ENCODE peak calls at places on chromosomes 13 and 19, in eight cellular contexts. One of them, this sample, is unnamed.

GRCh38 chr13:97133955-97134354 is 88.2 kb upstream of the MBNL2 start:
- DNase-seq in endodermal cell: no peak
- DNase-seq in Peyer's patch: no peak
- DNase-seq in fibroblast of mammary gland: no peak
- DNase-seq in AG04449: no peak
- DNase-seq in AG04450: no peak
- DNase-seq in B cell: no peak
- DNase-seq in A549: peak
- DNase-seq in this sample: no peak

GRCh38 chr13:97202761-97203160 is 19.4 kb upstream of the MBNL2 start:
- DNase-seq in endodermal cell: no peak
- DNase-seq in Peyer's patch: no peak
- DNase-seq in fibroblast of mammary gland: no peak
- DNase-seq in AG04449: no peak
- DNase-seq in AG04450: no peak
- DNase-seq in B cell: no peak
- DNase-seq in A549: no peak
- DNase-seq in this sample: no peak

GRCh38 chr19:36604656-36605100 is 435 bp upstream of the ZNF382 start:
- DNase-seq in endodermal cell: peak
- DNase-seq in Peyer's patch: peak
- DNase-seq in fibroblast of mammary gland: peak
- DNase-seq in AG04449: no peak
- DNase-seq in AG04450: no peak
- DNase-seq in B cell: peak
- DNase-seq in A549: no peak
- DNase-seq in this sample: peak

GRCh38 chr19:45474191-45474940 is 6.6 kb downstream of the FOSB start:
- DNase-seq in endodermal cell: no peak
- DNase-seq in Peyer's patch: no peak
- DNase-seq in fibroblast of mammary gland: no peak
- DNase-seq in AG04449: no peak
- DNase-seq in AG04450: no peak
- DNase-seq in B cell: peak
- DNase-seq in A549: no peak
- DNase-seq in this sample: no peak

GRCh38 chr19:2484178-2484937 is 8.4 kb downstream of the GADD45B start:
- DNase-seq in endodermal cell: no peak
- DNase-seq in Peyer's patch: no peak
- DNase-seq in fibroblast of mammary gland: no peak
- DNase-seq in AG04449: no peak
- DNase-seq in AG04450: no peak
- DNase-seq in B cell: no peak
- DNase-seq in A549: no peak
- DNase-seq in this sample: no peak

GRCh38 chr13:91078093-91078679 is 269.3 kb upstream of the MIR17HG start:
- DNase-seq in endodermal cell: no peak
- DNase-seq in Peyer's patch: no peak
- DNase-seq in fibroblast of mammary gland: no peak
- DNase-seq in AG04449: no peak
- DNase-seq in AG04450: no peak
- DNase-seq in B cell: no peak
- DNase-seq in A549: peak
- DNase-seq in this sample: peak

GRCh38 chr13:49759503-49759902 is 33.0 kb downstream of the KPNA3 start:
- DNase-seq in endodermal cell: no peak
- DNase-seq in Peyer's patch: no peak
- DNase-seq in fibroblast of mammary gland: peak
- DNase-seq in AG04449: no peak
- DNase-seq in AG04450: no peak
- DNase-seq in B cell: peak
- DNase-seq in A549: no peak
- DNase-seq in this sample: no peak

GRCh38 chr19:5480427-5480836 is 25.2 kb downstream of the ZNRF4 start:
- DNase-seq in endodermal cell: peak
- DNase-seq in Peyer's patch: no peak
- DNase-seq in fibroblast of mammary gland: peak
- DNase-seq in AG04449: no peak
- DNase-seq in AG04450: no peak
- DNase-seq in B cell: peak
- DNase-seq in A549: peak
- DNase-seq in this sample: peak

GRCh38 chr19:58279042-58279924 is 528 bp downstream of the ZNF8 start:
- DNase-seq in endodermal cell: peak
- DNase-seq in Peyer's patch: peak
- DNase-seq in fibroblast of mammary gland: peak
- DNase-seq in AG04449: no peak
- DNase-seq in AG04450: peak
- DNase-seq in B cell: no peak
- DNase-seq in A549: peak
- DNase-seq in this sample: peak

GRCh38 chr13:98202026-98202425 is 25.0 kb upstream of the RNF113B start:
- DNase-seq in endodermal cell: no peak
- DNase-seq in Peyer's patch: no peak
- DNase-seq in fibroblast of mammary gland: no peak
- DNase-seq in AG04449: no peak
- DNase-seq in AG04450: no peak
- DNase-seq in B cell: no peak
- DNase-seq in A549: no peak
- DNase-seq in this sample: no peak

GRCh38 chr19:45016388-45017314 is 15.4 kb downstream of the RELB start:
- DNase-seq in endodermal cell: peak
- DNase-seq in Peyer's patch: no peak
- DNase-seq in fibroblast of mammary gland: peak
- DNase-seq in AG04449: peak
- DNase-seq in AG04450: no peak
- DNase-seq in B cell: peak
- DNase-seq in A549: peak
- DNase-seq in this sample: peak

GRCh38 chr13:101520672-101521071 is 68.2 kb downstream of the ITGBL1 start:
- DNase-seq in endodermal cell: no peak
- DNase-seq in Peyer's patch: no peak
- DNase-seq in fibroblast of mammary gland: peak
- DNase-seq in AG04449: no peak
- DNase-seq in AG04450: peak
- DNase-seq in B cell: no peak
- DNase-seq in A549: no peak
- DNase-seq in this sample: no peak

GRCh38 chr13:94917814-94918213 is 205.5 kb upstream of the SOX21 start:
- DNase-seq in endodermal cell: peak
- DNase-seq in Peyer's patch: no peak
- DNase-seq in fibroblast of mammary gland: no peak
- DNase-seq in AG04449: no peak
- DNase-seq in AG04450: no peak
- DNase-seq in B cell: no peak
- DNase-seq in A549: no peak
- DNase-seq in this sample: no peak

GRCh38 chr13:75633285-75633684 is 2.8 kb upstream of the LMO7 start:
- DNase-seq in endodermal cell: no peak
- DNase-seq in Peyer's patch: no peak
- DNase-seq in fibroblast of mammary gland: peak
- DNase-seq in AG04449: peak
- DNase-seq in AG04450: peak
- DNase-seq in B cell: no peak
- DNase-seq in A549: no peak
- DNase-seq in this sample: no peak

GRCh38 chr13:114157869-114158495 is 21.1 kb upstream of the CFAP97D2 start:
- DNase-seq in endodermal cell: no peak
- DNase-seq in Peyer's patch: no peak
- DNase-seq in fibroblast of mammary gland: no peak
- DNase-seq in AG04449: no peak
- DNase-seq in AG04450: no peak
- DNase-seq in B cell: no peak
- DNase-seq in A549: no peak
- DNase-seq in this sample: no peak

GRCh38 chr19:1618157-1619093 is 13.2 kb upstream of the UQCR11 start:
- DNase-seq in endodermal cell: peak
- DNase-seq in Peyer's patch: peak
- DNase-seq in fibroblast of mammary gland: peak
- DNase-seq in AG04449: no peak
- DNase-seq in AG04450: no peak
- DNase-seq in B cell: peak
- DNase-seq in A549: peak
- DNase-seq in this sample: peak

GRCh38 chr13:78054152-78054551 is 135.5 kb upstream of the EDNRB start:
- DNase-seq in endodermal cell: no peak
- DNase-seq in Peyer's patch: no peak
- DNase-seq in fibroblast of mammary gland: no peak
- DNase-seq in AG04449: no peak
- DNase-seq in AG04450: no peak
- DNase-seq in B cell: no peak
- DNase-seq in A549: no peak
- DNase-seq in this sample: no peak

GRCh38 chr19:33174186-33174585 is 19.9 kb upstream of the LRP3 start:
- DNase-seq in endodermal cell: no peak
- DNase-seq in Peyer's patch: no peak
- DNase-seq in fibroblast of mammary gland: no peak
- DNase-seq in AG04449: no peak
- DNase-seq in AG04450: no peak
- DNase-seq in B cell: no peak
- DNase-seq in A549: no peak
- DNase-seq in this sample: no peak

GRCh38 chr19:33177417-33177976 is 16.6 kb upstream of the LRP3 start:
- DNase-seq in endodermal cell: peak
- DNase-seq in Peyer's patch: no peak
- DNase-seq in fibroblast of mammary gland: no peak
- DNase-seq in AG04449: no peak
- DNase-seq in AG04450: no peak
- DNase-seq in B cell: no peak
- DNase-seq in A549: peak
- DNase-seq in this sample: peak

GRCh38 chr19:33176670-33177416 is 17.3 kb upstream of the LRP3 start:
- DNase-seq in endodermal cell: peak
- DNase-seq in Peyer's patch: peak
- DNase-seq in fibroblast of mammary gland: peak
- DNase-seq in AG04449: peak
- DNase-seq in AG04450: peak
- DNase-seq in B cell: peak
- DNase-seq in A549: peak
- DNase-seq in this sample: peak

GRCh38 chr19:33175156-33175782 is 18.9 kb upstream of the LRP3 start:
- DNase-seq in endodermal cell: peak
- DNase-seq in Peyer's patch: no peak
- DNase-seq in fibroblast of mammary gland: no peak
- DNase-seq in AG04449: no peak
- DNase-seq in AG04450: no peak
- DNase-seq in B cell: no peak
- DNase-seq in A549: no peak
- DNase-seq in this sample: peak

DNA sequence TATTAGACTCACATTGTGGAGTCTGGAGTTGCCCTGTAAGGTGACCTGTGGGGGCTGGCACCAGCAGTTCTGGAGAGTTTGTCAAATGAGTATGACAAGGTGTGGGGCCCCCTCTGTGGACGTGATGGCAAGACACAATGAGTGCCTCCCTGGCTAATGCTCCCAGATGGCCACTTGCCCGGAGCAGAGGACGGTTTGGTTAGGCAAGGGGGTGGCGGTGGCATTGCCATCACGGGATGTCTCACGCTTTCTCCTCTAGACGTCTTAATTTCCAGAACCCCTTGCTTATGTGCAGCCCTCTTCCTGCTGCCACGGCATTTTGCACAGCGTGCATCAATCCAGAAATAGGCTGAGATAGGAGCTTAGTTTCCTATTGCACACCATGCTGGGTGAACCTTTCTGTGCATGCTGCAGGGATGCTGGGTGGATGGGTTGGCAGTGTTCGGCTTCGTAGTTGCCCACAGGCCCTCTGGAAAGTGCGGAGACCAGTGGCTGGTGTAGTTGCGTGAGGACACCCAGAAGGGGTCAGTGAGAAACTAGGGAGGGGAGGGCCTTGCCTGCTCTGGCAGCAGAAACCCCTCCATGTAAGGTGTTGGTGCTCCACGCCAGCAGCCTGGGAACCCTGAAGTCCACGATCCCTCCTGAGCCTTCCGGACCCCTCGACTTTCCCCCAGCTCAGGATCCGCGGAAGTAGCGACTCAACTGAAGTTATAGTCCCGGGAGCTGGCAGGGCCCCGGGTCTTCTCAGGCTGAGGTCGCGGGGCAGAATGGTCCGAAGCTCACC is 18.1 kb upstream of the LRP3 start:
- DNase-seq in endodermal cell: peak
- DNase-seq in Peyer's patch: no peak
- DNase-seq in fibroblast of mammary gland: peak
- DNase-seq in AG04449: no peak
- DNase-seq in AG04450: no peak
- DNase-seq in B cell: no peak
- DNase-seq in A549: peak
- DNase-seq in this sample: peak
- TF ChIP-seq CTCF in endodermal cell: no peak
- TF ChIP-seq CTCF in Peyer's patch: no peak
- TF ChIP-seq CTCF in fibroblast of mammary gland: no peak
- TF ChIP-seq CTCF in AG04449: no peak
- TF ChIP-seq CTCF in AG04450: no peak
- TF ChIP-seq CTCF in B cell: peak
- TF ChIP-seq CTCF in A549: no peak
- TF ChIP-seq CTCF in this sample: no peak

DNA sequence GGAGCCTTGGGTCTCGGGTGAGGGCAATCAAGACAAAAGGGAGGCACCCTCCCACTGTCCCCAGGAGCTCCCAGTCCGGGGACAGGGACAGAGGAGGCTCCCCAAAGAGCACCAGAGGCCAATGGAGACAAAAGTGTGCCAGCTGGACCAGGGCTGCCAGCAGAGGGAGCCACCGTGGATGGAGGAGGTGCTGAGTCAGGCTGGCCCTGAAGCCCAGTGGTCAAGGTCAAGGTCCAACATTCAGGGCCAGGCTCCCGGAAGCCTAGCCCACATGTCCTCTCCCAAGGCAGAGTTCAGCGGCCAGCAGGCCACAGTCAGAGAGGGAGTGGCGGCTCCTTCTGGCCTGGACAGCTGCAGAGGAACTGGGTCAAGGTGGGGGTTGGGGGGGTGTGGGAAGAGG is 8.4 kb downstream of the COL5A3 start:
- DNase-seq in endodermal cell: peak
- DNase-seq in Peyer's patch: peak
- DNase-seq in fibroblast of mammary gland: peak
- DNase-seq in AG04449: no peak
- DNase-seq in AG04450: no peak
- DNase-seq in B cell: no peak
- DNase-seq in A549: peak
- DNase-seq in this sample: no peak
- TF ChIP-seq CTCF in endodermal cell: peak
- TF ChIP-seq CTCF in Peyer's patch: peak
- TF ChIP-seq CTCF in fibroblast of mammary gland: peak
- TF ChIP-seq CTCF in AG04449: peak
- TF ChIP-seq CTCF in AG04450: peak
- TF ChIP-seq CTCF in B cell: no peak
- TF ChIP-seq CTCF in A549: peak
- TF ChIP-seq CTCF in this sample: peak

GRCh38 chr13:108508263-108508662 is 121.1 kb upstream of the MYO16 start:
- DNase-seq in endodermal cell: peak
- DNase-seq in Peyer's patch: no peak
- DNase-seq in fibroblast of mammary gland: peak
- DNase-seq in AG04449: no peak
- DNase-seq in AG04450: no peak
- DNase-seq in B cell: no peak
- DNase-seq in A549: peak
- DNase-seq in this sample: peak
- TF ChIP-seq CTCF in endodermal cell: peak
- TF ChIP-seq CTCF in Peyer's patch: peak
- TF ChIP-seq CTCF in fibroblast of mammary gland: peak
- TF ChIP-seq CTCF in AG04449: no peak
- TF ChIP-seq CTCF in AG04450: peak
- TF ChIP-seq CTCF in B cell: no peak
- TF ChIP-seq CTCF in A549: peak
- TF ChIP-seq CTCF in this sample: no peak

GRCh38 chr13:60169239-60170031 is 5.7 kb upstream of the DIAPH3 start:
- DNase-seq in endodermal cell: no peak
- DNase-seq in Peyer's patch: no peak
- DNase-seq in fibroblast of mammary gland: no peak
- DNase-seq in AG04449: no peak
- DNase-seq in AG04450: no peak
- DNase-seq in B cell: no peak
- DNase-seq in A549: no peak
- DNase-seq in this sample: no peak
- TF ChIP-seq CTCF in endodermal cell: peak
- TF ChIP-seq CTCF in Peyer's patch: no peak
- TF ChIP-seq CTCF in fibroblast of mammary gland: no peak
- TF ChIP-seq CTCF in AG04449: no peak
- TF ChIP-seq CTCF in AG04450: peak
- TF ChIP-seq CTCF in B cell: no peak
- TF ChIP-seq CTCF in A549: no peak
- TF ChIP-seq CTCF in this sample: no peak